ENCODE peak calls at places on chromosomes 7 and 10, in four cellular contexts. N is prostate gland, G is thoracic aorta, Y is body of pancreas. Z is an unnamed sample. For H3K4me1, the result is how much of the 10 kb centered on the place peaks cover.

GRCh38 chr10:27319752-27320561 is 79.4 kb upstream of the ACBD5 start:
- DNase-seq in Y (peak), G (peak), N (peak), Z (peak)

GRCh38 chr10:70459061-70459770 is 17.7 kb upstream of the NODAL start:
- DNase-seq in G (no peak), Y (no peak), N (no peak), Z (no peak)

GRCh38 chr10:103457176-103457712 is 1.5 kb downstream of the CALHM1 start:
- DNase-seq in Y (no peak), G (no peak), N (no peak), Z (no peak)

GRCh38 chr7:78924581-78924980 is 528.9 kb downstream of the MAGI2 start:
- DNase-seq in Y (no peak), G (no peak), N (no peak), Z (no peak)

GRCh38 chr7:157235357-157236018 is 96.8 kb downstream of the UBE3C start:
- DNase-seq in Y (no peak), N (no peak), G (no peak), Z (no peak)

GRCh38 chr7:90597527-90597871 is 1.4 kb downstream of the CDK14 start:
- DNase-seq in G (no peak), N (no peak), Y (no peak), Z (no peak)

GRCh38 chr10:15719062-15719898 is 442 bp downstream of the ITGA8 start:
- DNase-seq in N (no peak), G (no peak), Y (no peak), Z (no peak)

GRCh38 chr10:34814228-34815173 is 595 bp downstream of the PARD3 start:
- DNase-seq in Y (peak), N (peak), G (no peak), Z (no peak)

GRCh38 chr7:23058412-23059096 is 44.6 kb upstream of the HYCC1 start:
- DNase-seq in N (no peak), G (no peak), Y (no peak), Z (no peak)

GRCh38 chr10:3948843-3949242 is 163.8 kb upstream of the KLF6 start:
- DNase-seq in N (no peak), G (no peak), Y (peak), Z (peak)

GRCh38 chr10:97381626-97382025 is 19.5 kb downstream of the RRP12 start:
- DNase-seq in N (no peak), Y (no peak), G (no peak), Z (no peak)

GRCh38 chr10:48604408-48605263 is at the start of gene ARHGAP22:
- DNase-seq in G (peak), N (no peak), Y (no peak), Z (no peak)

GRCh38 chr7:107995184-107996071 is 7.5 kb downstream of the LAMB1 start:
- DNase-seq in Y (no peak), N (no peak), G (no peak), Z (no peak)

GRCh38 chr10:120266037-120266436 is 191.0 kb upstream of the PLPP4 start:
- DNase-seq in G (no peak), Y (no peak), N (no peak), Z (no peak)

GRCh38 chr10:61662794-61663259 is at the start of gene CABCOCO1:
- DNase-seq in Y (peak), N (peak), G (no peak), Z (no peak)

GRCh38 chr7:102434039-102434481 is 685 bp downstream of the ORAI2 start:
- DNase-seq in Y (no peak), G (no peak), N (no peak), Z (no peak)

GRCh38 chr10:133125901-133126300 is 34.1 kb upstream of the KNDC1 start:
- DNase-seq in Y (no peak), G (no peak), N (no peak), Z (no peak)

GRCh38 chr7:72435913-72436480 is 23.9 kb upstream of the CALN1 start:
- DNase-seq in N (no peak), Y (no peak), G (no peak), Z (no peak)

GRCh38 chr10:77602913-77603528 is 34.6 kb downstream of the KCNMA1 start:
- DNase-seq in G (no peak), N (no peak), Y (no peak), Z (no peak)

GRCh38 chr7:20190588-20190987 is 26.6 kb downstream of the MACC1 start:
- DNase-seq in Y (no peak), G (no peak), N (no peak), Z (no peak)

GRCh38 chr7:122884186-122884585 is 2.1 kb downstream of the CADPS2 start:
- DNase-seq in G (no peak), Y (no peak), N (peak), Z (no peak)

GRCh38 chr7:111076205-111076604 is 14.7 kb upstream of the LRRN3 start:
- DNase-seq in Y (no peak), N (no peak), G (no peak), Z (no peak)

GRCh38 chr10:119235381-119235780 is 28.0 kb downstream of the GRK5 start:
- DNase-seq in G (no peak), N (no peak), Y (no peak), Z (no peak)

GRCh38 chr10:103745264-103746247 is 109.8 kb downstream of the SH3PXD2A start:
- DNase-seq in G (no peak), N (peak), Y (no peak), Z (peak)

GRCh38 chr10:114172776-114173555 is 1.0 kb downstream of the CCDC186 start:
- DNase-seq in Y (no peak), N (peak), G (no peak), Z (no peak)

GRCh38 chr10:79446451-79447020 is 1.1 kb upstream of the ZCCHC24 start:
- DNase-seq in N (peak), Y (peak), G (peak), Z (no peak)

GRCh38 chr7:123669485-123669884 is 13.8 kb downstream of the LMOD2 start:
- DNase-seq in N (no peak), Y (no peak), G (no peak), Z (no peak)

GRCh38 chr7:140694592-140694991 is 1.9 kb upstream of the NDUFB2 start:
- DNase-seq in G (no peak), Y (no peak), N (no peak), Z (no peak)

GRCh38 chr10:79070611-79071534 is 2.1 kb downstream of the ZMIZ1 start:
- DNase-seq in G (peak), Y (peak), N (peak), Z (no peak)

GRCh38 chr7:79927116-79927515 is 207.5 kb upstream of the GNAI1 start:
- DNase-seq in G (no peak), Y (no peak), N (no peak), Z (no peak)

GRCh38 chr7:155743197-155743596 is 69.1 kb downstream of the SHH start:
- DNase-seq in N (no peak), Y (no peak), G (no peak), Z (no peak)

GRCh38 chr7:14807498-14807897 is 95.1 kb downstream of the DGKB start:
- DNase-seq in N (no peak), Y (no peak), G (no peak), Z (no peak)

GRCh38 chr7:112898432-112899290 is 108.5 kb upstream of the TMEM168 start:
- DNase-seq in G (no peak), Y (peak), N (no peak), Z (peak)

GRCh38 chr10:42637648-42638052 is 720 bp downstream of the ZNF33B start:
- DNase-seq in G (no peak), N (no peak), Y (no peak), Z (no peak)

GRCh38 chr10:1715821-1716220 is 21.5 kb downstream of the ADARB2 start:
- DNase-seq in N (peak), Y (no peak), G (no peak), Z (no peak)

GRCh38 chr10:60604356-60604755 is 173.9 kb upstream of the CDK1 start:
- DNase-seq in G (no peak), Y (no peak), N (no peak), Z (no peak)

GRCh38 chr10:60611291-60611747 is 167.0 kb upstream of the CDK1 start:
- DNase-seq in G (no peak), Y (no peak), N (no peak), Z (no peak)

GRCh38 chr10:60607409-60607808 is 170.9 kb upstream of the CDK1 start:
- DNase-seq in N (no peak), G (no peak), Y (no peak), Z (no peak)

GRCh38 chr10:60606343-60607080 is 171.8 kb upstream of the CDK1 start:
- DNase-seq in Y (no peak), G (no peak), N (no peak), Z (no peak)

GRCh38 chr10:60605476-60605875 is 172.8 kb upstream of the CDK1 start:
- DNase-seq in G (no peak), N (no peak), Y (no peak), Z (no peak)
- H3K27ac ChIP-seq in G (no peak), N (no peak), Y (no peak), Z (no peak)

GRCh38 chr10:8379906-8380832 is 325.7 kb downstream of the GATA3 start:
- DNase-seq in Y (no peak), N (peak), G (no peak), Z (no peak)
- H3K4me1 ChIP-seq in Y (under half), N (under half), G (under half), Z (under half)

GRCh38 chr7:150660939-150661613 is 24.4 kb upstream of the GIMAP2 start:
- DNase-seq in Y (no peak), N (no peak), G (no peak), Z (no peak)

GRCh38 chr7:150665075-150665794 is 20.3 kb upstream of the GIMAP2 start:
- DNase-seq in Y (no peak), G (no peak), N (no peak), Z (peak)

GRCh38 chr7:150665882-150666281 is 19.6 kb upstream of the GIMAP2 start:
- DNase-seq in Y (no peak), N (no peak), G (no peak), Z (no peak)

GRCh38 chr7:150666412-150666811 is 19.1 kb upstream of the GIMAP2 start:
- DNase-seq in Y (no peak), G (no peak), N (no peak), Z (no peak)

GRCh38 chr7:150663802-150664494 is 21.6 kb upstream of the GIMAP2 start:
- DNase-seq in G (no peak), Y (no peak), N (no peak), Z (peak)
- H3K27ac ChIP-seq in G (no peak), Y (no peak), N (no peak), Z (peak)

DNA sequence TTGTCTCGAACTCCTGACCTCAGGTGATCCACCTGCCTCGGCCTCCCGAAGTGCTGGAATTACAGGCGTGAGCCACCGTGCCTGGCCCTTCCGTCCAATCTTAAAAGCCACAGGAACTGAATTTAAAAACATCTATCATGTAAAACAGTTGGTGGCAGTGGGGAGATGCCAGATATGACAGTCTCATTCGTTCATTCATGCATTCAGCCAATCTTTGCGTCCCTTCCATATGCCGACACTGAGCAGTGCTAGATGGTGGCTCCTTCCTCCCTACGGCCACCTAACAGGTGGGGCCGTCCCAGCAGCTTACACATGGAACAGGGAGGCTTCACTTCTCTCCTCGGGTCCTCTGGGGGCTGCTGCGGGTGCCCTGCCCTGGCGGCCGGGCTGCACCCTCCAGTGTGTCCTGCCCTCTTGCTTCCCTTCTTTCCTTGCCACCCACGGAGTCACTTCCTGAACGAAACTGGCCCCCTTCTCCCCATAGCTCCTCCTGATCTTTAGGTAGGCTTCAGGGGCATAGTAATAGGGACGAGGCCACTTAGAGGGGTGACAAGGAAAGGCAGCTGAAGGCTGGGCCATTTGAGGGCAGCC is 53.7 kb downstream of the PROSER2 start:
- DNase-seq in G (no peak), Y (no peak), N (no peak), Z (no peak)
- H3K4me1 ChIP-seq in G (under half), Y (under half), N (under half), Z (under half)

DNA sequence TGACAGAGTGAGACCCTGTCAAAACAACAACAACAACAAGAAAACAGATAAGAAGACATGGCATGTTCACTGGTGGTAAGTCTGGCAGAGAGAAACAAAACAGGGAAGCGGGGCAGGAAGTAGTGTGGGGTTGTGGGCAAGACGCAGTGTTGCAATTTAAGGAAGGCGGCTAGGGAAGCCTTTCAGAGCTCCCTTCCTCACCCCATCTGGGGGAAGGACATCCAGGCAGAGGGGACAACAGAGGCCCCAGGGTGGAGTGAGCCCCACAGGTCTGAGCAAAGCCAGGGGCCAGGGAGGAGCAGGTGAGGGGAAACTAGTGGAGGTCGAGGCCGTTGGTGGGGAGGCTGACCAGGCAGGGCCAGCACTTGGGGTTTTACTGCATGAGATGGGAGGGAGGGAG is 16.8 kb downstream of the LAT2 start:
- DNase-seq in G (no peak), Y (no peak), N (no peak), Z (no peak)
- H3K27ac ChIP-seq in G (no peak), Y (no peak), N (no peak), Z (no peak)

GRCh38 chr7:114658188-114658587 is 243.6 kb downstream of the FOXP2 start:
- DNase-seq in Y (no peak), N (no peak), G (no peak), Z (no peak)

GRCh38 chr7:114653391-114654088 is 238.9 kb downstream of the FOXP2 start:
- DNase-seq in G (no peak), Y (no peak), N (no peak), Z (no peak)

GRCh38 chr7:114660007-114660406 is 245.4 kb downstream of the FOXP2 start:
- DNase-seq in G (no peak), N (no peak), Y (no peak), Z (no peak)

GRCh38 chr7:114659409-114659808 is 244.8 kb downstream of the FOXP2 start:
- DNase-seq in G (no peak), N (no peak), Y (no peak), Z (no peak)

GRCh38 chr7:114656471-114656870 is 241.9 kb downstream of the FOXP2 start:
- DNase-seq in N (no peak), Y (no peak), G (no peak), Z (no peak)
- H3K4me1 ChIP-seq in N (under half), Y (under half), G (under half), Z (under half)

Z was measured in CD8-positive, alpha-beta T cell.